ENCODE peak calls at places on chromosomes 7 and 10, in nine cellular contexts. F, E, K, D, J, Z, S, M and W are unnamed samples. For H3K9me3 and H3K36me3, the result is how much of the 10 kb centered on the place peaks cover.

GRCh38 chr7:131546583-131547111 is 9.8 kb downstream of the PODXL start:
- DNase-seq in F (peak), E (peak), K (no peak), D (no peak), J (peak), Z (peak), S (no peak), M (no peak), W (peak)

GRCh38 chr10:36096571-36096970 is 454.5 kb upstream of the FZD8 start:
- DNase-seq in F (no peak), E (no peak), K (peak), D (peak), J (peak), Z (no peak), S (no peak), M (no peak), W (no peak)

GRCh38 chr10:48215983-48216505 is 58.5 kb downstream of the FRMPD2 start:
- DNase-seq in F (no peak), E (no peak), K (no peak), D (no peak), J (no peak), Z (no peak), S (no peak), M (no peak), W (no peak)

GRCh38 chr7:74479066-74479781 is 25.5 kb downstream of the GTF2IRD1 start:
- DNase-seq in F (no peak), E (peak), K (peak), D (peak), J (peak), Z (no peak), S (peak), M (no peak), W (no peak)

GRCh38 chr7:143040209-143040710 is 11.9 kb upstream of the OR6V1 start:
- DNase-seq in F (no peak), E (no peak), K (no peak), D (no peak), J (no peak), Z (no peak), S (no peak), M (no peak), W (no peak)

GRCh38 chr7:1283941-1284742 is 51.5 kb downstream of the UNCX start:
- DNase-seq in F (no peak), E (no peak), K (no peak), D (no peak), J (no peak), Z (peak), S (no peak), M (no peak), W (no peak)

GRCh38 chr10:129605986-129606518 is 139.0 kb downstream of the MGMT start:
- DNase-seq in F (no peak), E (no peak), K (no peak), D (no peak), J (no peak), Z (no peak), S (no peak), M (no peak), W (no peak)

GRCh38 chr10:50614444-50615137 is 9.2 kb downstream of the SGMS1 start:
- DNase-seq in F (no peak), E (no peak), K (no peak), D (no peak), J (peak), Z (peak), S (no peak), M (no peak), W (peak)

GRCh38 chr7:16739863-16740622 is 13.5 kb upstream of the TSPAN13 start:
- DNase-seq in F (peak), E (no peak), K (peak), D (peak), J (peak), Z (no peak), S (no peak), M (no peak), W (no peak)

GRCh38 chr7:108189733-108190388 is 59.7 kb upstream of the LAMB4 start:
- DNase-seq in F (no peak), E (no peak), K (no peak), D (no peak), J (no peak), Z (no peak), S (no peak), M (no peak), W (no peak)

GRCh38 chr7:104366390-104366789 is 38.0 kb downstream of the LHFPL3 start:
- DNase-seq in F (no peak), E (no peak), K (no peak), D (no peak), J (no peak), Z (no peak), S (no peak), M (no peak), W (no peak)

GRCh38 chr10:89481662-89482061 is 53.7 kb downstream of the SLC16A12 start:
- DNase-seq in F (no peak), E (no peak), K (peak), D (peak), J (peak), Z (no peak), S (no peak), M (no peak), W (no peak)
- H3K4me3 ChIP-seq in F (no peak), E (no peak), K (no peak), D (no peak), J (no peak), Z (no peak), S (no peak), M (no peak), W (no peak)

DNA sequence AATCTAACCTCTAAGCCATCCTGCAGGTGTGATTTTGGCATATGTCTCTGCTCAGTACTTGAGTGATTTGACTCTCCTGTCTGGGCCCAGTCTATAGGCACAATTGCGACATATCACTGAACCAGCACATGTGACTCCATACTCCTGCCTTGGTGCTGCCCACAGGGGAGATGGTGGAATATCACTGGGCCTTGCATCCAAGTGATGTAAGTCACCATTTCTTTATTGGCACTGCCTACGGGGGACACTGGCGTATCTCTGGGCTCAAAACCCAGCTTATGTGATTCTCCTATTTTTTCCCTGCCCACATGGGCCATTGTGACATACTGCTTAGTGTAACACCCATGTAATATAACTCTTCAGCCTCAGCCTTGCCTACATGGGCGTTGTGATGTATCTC is 48.1 kb upstream of the ZNF680 start:
- DNase-seq in F (no peak), E (no peak), K (no peak), D (no peak), J (no peak), Z (no peak), S (no peak), M (no peak), W (no peak)
- H3K9me3 ChIP-seq in F (under half), E (under half), K (under half), D (under half), J (under half), Z (half or more), S (under half), M (under half), W (under half)

GRCh38 chr10:14904316-14904732 is 25.7 kb downstream of the SUV39H2 start:
- DNase-seq in F (no peak), E (no peak), K (peak), D (peak), J (peak), Z (no peak), S (no peak), M (no peak), W (peak)
- H3K36me3 ChIP-seq in F (half or more), E (under half), K (under half), D (under half), J (under half), Z (half or more), S (under half), M (half or more), W (under half)

DNA sequence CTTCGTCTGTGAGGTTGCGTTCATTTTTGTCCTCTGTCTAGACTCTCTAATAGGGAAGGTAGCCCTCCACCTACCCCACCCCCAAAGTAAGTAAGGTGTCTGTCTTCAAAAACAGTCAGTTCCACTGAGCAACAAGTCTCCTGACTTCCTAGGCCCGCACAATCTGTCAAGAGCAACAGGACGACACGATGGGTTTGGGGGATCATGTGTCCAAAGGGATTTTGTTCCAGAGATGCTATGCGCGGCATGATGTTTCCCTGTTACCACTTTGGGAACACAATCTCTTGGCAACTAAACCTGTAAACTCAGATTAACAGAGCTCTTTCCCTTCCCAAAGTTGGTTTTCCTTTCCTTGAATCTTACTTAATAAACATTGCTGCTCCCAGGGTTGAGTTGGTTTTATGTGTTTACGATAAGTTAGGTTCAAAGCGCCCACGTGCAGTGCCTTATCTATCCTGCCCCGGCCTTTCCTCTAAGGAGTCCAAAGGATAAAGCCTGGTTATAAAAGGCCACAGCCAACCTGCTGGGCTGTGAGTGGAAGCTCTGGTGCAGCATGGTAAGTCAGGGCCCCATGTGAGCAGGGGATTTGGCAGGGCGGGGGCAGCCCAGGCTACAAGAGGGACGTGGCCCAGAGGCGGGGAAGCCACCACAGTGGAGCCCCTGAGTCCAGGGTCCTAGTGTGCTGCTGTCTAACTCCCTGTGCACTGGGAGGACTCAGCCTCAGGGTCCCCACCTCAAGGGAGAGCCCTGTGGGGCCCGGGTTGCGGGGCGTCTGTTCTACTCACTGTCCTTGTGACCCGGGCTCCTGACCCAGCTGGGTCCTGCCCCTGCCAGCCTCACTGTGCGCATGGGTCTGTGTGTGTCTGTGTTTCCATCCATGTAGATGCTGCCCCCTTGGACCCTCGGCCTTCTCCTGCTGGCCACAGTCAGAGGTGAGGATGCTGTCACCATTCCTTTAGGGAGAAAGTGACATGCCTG is at the start of gene PNLIPRP2:
- DNase-seq in F (peak), E (no peak), K (no peak), D (no peak), J (no peak), Z (no peak), S (no peak), M (no peak), W (no peak)
- H3K4me3 ChIP-seq in F (no peak), E (no peak), K (no peak), D (no peak), J (no peak), Z (no peak), S (no peak), M (no peak), W (no peak)

GRCh38 chr7:158989006-158989405 is 132.6 kb downstream of the DYNC2I1 start:
- DNase-seq in F (no peak), E (no peak), K (no peak), D (no peak), J (no peak), Z (no peak), S (no peak), M (no peak), W (no peak)

GRCh38 chr7:158987691-158988090 is 131.3 kb downstream of the DYNC2I1 start:
- DNase-seq in F (no peak), E (no peak), K (no peak), D (no peak), J (no peak), Z (no peak), S (no peak), M (no peak), W (no peak)

GRCh38 chr7:158988302-158988862 is 132.0 kb downstream of the DYNC2I1 start:
- DNase-seq in F (no peak), E (no peak), K (no peak), D (no peak), J (no peak), Z (no peak), S (no peak), M (no peak), W (no peak)

GRCh38 chr7:158979635-158980351 is 123.4 kb downstream of the DYNC2I1 start:
- DNase-seq in F (no peak), E (peak), K (no peak), D (no peak), J (no peak), Z (no peak), S (no peak), M (no peak), W (no peak)

GRCh38 chr7:158985583-158985982 is 129.2 kb downstream of the DYNC2I1 start:
- DNase-seq in F (no peak), E (no peak), K (no peak), D (no peak), J (no peak), Z (no peak), S (no peak), M (no peak), W (no peak)
- H3K9me3 ChIP-seq in F (under half), E (under half), K (under half), D (under half), J (under half), Z (under half), S (under half), M (under half), W (under half)

DNA sequence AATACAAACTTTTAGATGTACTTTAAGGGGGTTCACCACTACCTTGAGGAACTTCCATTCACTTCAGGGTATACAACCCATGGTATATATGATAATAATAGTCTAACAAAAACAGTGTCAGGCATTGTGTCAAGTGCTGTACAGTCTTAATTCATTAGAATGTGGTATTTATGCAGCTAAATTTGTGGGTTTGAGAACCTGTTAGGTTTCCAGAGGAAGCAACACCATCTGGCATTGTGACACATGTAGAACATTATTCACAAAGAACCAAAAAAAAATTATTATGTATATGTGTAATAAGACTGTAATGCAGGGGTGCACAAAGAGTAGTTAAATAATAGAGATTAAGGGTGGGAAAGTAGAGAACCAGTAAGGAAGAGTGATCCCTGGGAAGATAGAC is 26.3 kb downstream of the TMEM60 start:
- DNase-seq in F (no peak), E (no peak), K (no peak), D (no peak), J (no peak), Z (no peak), S (no peak), M (no peak), W (no peak)
- H3K36me3 ChIP-seq in F (under half), E (under half), K (under half), D (under half), J (under half), Z (under half), S (half or more), M (half or more), W (under half)

GRCh38 chr7:151008511-151009323 is 15.6 kb downstream of the ATG9B start:
- DNase-seq in F (peak), E (no peak), K (no peak), D (peak), J (no peak), Z (peak), S (peak), M (peak), W (peak)
- H3K4me3 ChIP-seq in F (no peak), E (peak), K (no peak), D (peak), J (no peak), Z (no peak), S (peak), M (peak), W (peak)

GRCh38 chr7:158111556-158111880 is 476.1 kb downstream of the PTPRN2 start:
- DNase-seq in F (peak), E (no peak), K (no peak), D (no peak), J (no peak), Z (peak), S (no peak), M (no peak), W (no peak)
- H3K9me3 ChIP-seq in F (under half), E (under half), K (half or more), D (under half), J (under half), Z (half or more), S (under half), M (under half), W (under half)

DNA sequence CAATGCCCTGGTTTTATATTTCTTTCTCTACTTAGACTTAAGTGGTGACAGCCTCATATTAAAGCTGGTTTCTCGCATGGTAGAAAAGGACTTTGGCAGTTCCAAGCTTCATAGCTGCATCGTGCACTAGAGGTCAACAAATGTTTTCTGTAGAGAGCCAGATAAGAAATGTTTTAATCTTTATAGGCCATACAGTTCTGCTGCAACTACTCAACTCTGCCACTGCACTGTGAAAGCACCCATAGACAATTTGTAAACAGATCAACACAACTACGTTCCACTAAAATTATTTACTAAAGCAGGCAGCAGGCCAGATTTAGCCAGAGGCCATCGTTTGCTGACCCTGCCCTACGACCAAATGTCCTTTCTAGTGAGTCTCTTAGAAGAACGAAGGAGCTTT is 36.7 kb downstream of the CSGALNACT2 start:
- DNase-seq in F (no peak), E (no peak), K (no peak), D (no peak), J (no peak), Z (no peak), S (no peak), M (no peak), W (no peak)
- H3K36me3 ChIP-seq in F (under half), E (under half), K (under half), D (under half), J (under half), Z (under half), S (under half), M (half or more), W (under half)